ENCODE peak calls at places on chromosomes 11 and 22, in four cellular contexts. D, B, C and S are unnamed samples.

GRCh38 chr11:27705873-27706820 is 5.9 kb upstream of the BDNF start:
- DNase-seq in C (peak; percentile 26), D (no peak), B (peak; percentile 44), S (peak; percentile 64)

GRCh38 chr11:19890308-19890707 is 177.7 kb downstream of the NAV2 start:
- DNase-seq in D (no peak), B (no peak), C (no peak), S (no peak)

GRCh38 chr11:80280737-80281136 is 839.9 kb upstream of the TENM4 start:
- DNase-seq in C (no peak), D (no peak), B (no peak), S (no peak)

GRCh38 chr11:102007567-102008437 is 39.4 kb upstream of the CFAP300 start:
- DNase-seq in B (no peak), D (no peak), C (peak; percentile 64), S (peak; percentile 92)

GRCh38 chr22:41598081-41598480 is 8.4 kb upstream of the PMM1 start:
- DNase-seq in C (no peak), D (no peak), B (no peak), S (no peak)

GRCh38 chr11:110833033-110833484 is 120.8 kb upstream of the ARHGAP20 start:
- DNase-seq in C (no peak), D (no peak), B (no peak), S (no peak)

GRCh38 chr11:120404495-120404894 is 68.3 kb downstream of the ARHGEF12 start:
- DNase-seq in C (no peak), B (no peak), D (no peak), S (no peak)

GRCh38 chr22:26327306-26327705 is 101.8 kb upstream of the ASPHD2 start:
- DNase-seq in B (no peak), C (no peak), D (no peak), S (no peak)

GRCh38 chr22:44439356-44440223 is 58.4 kb downstream of the RTL6 start:
- DNase-seq in C (no peak), B (no peak), D (no peak), S (no peak)

GRCh38 chr11:119694334-119694733 is 34.7 kb downstream of the NECTIN1 start:
- DNase-seq in B (no peak), C (peak; percentile 47), D (no peak), S (no peak)

GRCh38 chr11:100791873-100792272 is 104.8 kb downstream of the ARHGAP42 start:
- DNase-seq in B (peak; percentile 58), D (no peak), C (no peak), S (no peak)

GRCh38 chr11:48154162-48154561 is 62.4 kb upstream of the OR4B1 start:
- DNase-seq in C (no peak), B (no peak), D (no peak), S (no peak)

GRCh38 chr11:104653011-104653806 is 245.1 kb downstream of the CASP12 start:
- DNase-seq in B (no peak), D (no peak), C (no peak), S (no peak)

GRCh38 chr22:45775062-45775461 is 103.4 kb downstream of the ATXN10 start:
- DNase-seq in D (no peak), B (no peak), C (no peak), S (no peak)

GRCh38 chr11:2804189-2804588 is 81.4 kb downstream of the CDKN1C start:
- DNase-seq in C (no peak), B (no peak), D (no peak), S (no peak)

GRCh38 chr11:980438-981365 is 55.0 kb downstream of the AP2A2 start:
- DNase-seq in C (no peak), D (no peak), B (no peak), S (no peak)

GRCh38 chr22:25563757-25564319 is 637 bp upstream of the GRK3 start:
- DNase-seq in B (no peak), C (peak; percentile 45), D (no peak), S (peak; percentile 40)

GRCh38 chr11:67365756-67366384 is 7.5 kb downstream of the CLCF1 start:
- DNase-seq in D (no peak), C (no peak), B (no peak), S (no peak)

GRCh38 chr22:20242393-20243175 is 25.5 kb downstream of the RTN4R start:
- DNase-seq in B (no peak), D (no peak), C (no peak), S (no peak)

GRCh38 chr11:106621479-106621878 is 396.8 kb downstream of the GUCY1A2 start:
- DNase-seq in D (no peak), C (no peak), B (no peak), S (no peak)

GRCh38 chr11:19433367-19433766 is 192.6 kb upstream of the E2F8 start:
- DNase-seq in D (no peak), C (peak; percentile 85), B (no peak), S (peak; percentile 63)

GRCh38 chr11:19307498-19307897 is 66.8 kb upstream of the E2F8 start:
- DNase-seq in B (no peak), D (no peak), C (no peak), S (no peak)

GRCh38 chr11:131889760-131890620 is 519.6 kb downstream of the NTM start:
- DNase-seq in B (peak; percentile 30), D (no peak), C (no peak), S (no peak)